ENCODE peak calls at places on chromosome 15, in ten cellular contexts. Q is naive thymus-derived CD4-positive, alpha-beta T cell; D is fibroblast of pulmonary artery; S is H54; A is HS-5; Y is NCI-H1105; Z is RPMI8226; R is NCI-H748 treated with DMSO at 0.1 percent for 48 hours; K is Peyer's patch; G is NCI-H460. B is an unnamed sample.

GRCh38 chr15:48062476-48062875 is 58.3 kb upstream of the SLC24A5 start:
- DNase-seq in Q (no peak), D (peak), S (no peak), A (no peak), Y (peak), Z (peak), R (peak), K (no peak), G (no peak), B (no peak)

GRCh38 chr15:85771276-85771675 is 23.4 kb downstream of the KLHL25 start:
- DNase-seq in Q (no peak), D (no peak), S (no peak), A (no peak), Y (no peak), Z (no peak), R (no peak), K (no peak), G (no peak), B (no peak)

GRCh38 chr15:70099966-70100494 is 2.3 kb upstream of the TLE3 start:
- DNase-seq in Q (no peak), D (peak), S (no peak), A (no peak), Y (peak), Z (peak), R (no peak), K (no peak), G (peak), B (no peak)

GRCh38 chr15:85312486-85312885 is 67.9 kb upstream of the AKAP13 start:
- DNase-seq in Q (no peak), D (peak), S (no peak), A (no peak), Y (no peak), Z (no peak), R (no peak), K (no peak), G (no peak), B (no peak)

GRCh38 chr15:48360841-48361240 is 29.6 kb downstream of the DUT start:
- DNase-seq in Q (no peak), D (peak), S (no peak), A (no peak), Y (no peak), Z (no peak), R (no peak), K (no peak), G (no peak), B (no peak)

GRCh38 chr15:73927003-73927475 is 777 bp downstream of the LOXL1 start:
- DNase-seq in Q (no peak), D (no peak), S (no peak), A (no peak), Y (peak), Z (peak), R (peak), K (peak), G (no peak), B (peak)

GRCh38 chr15:64191971-64192830 is 29.4 kb upstream of the PPIB start:
- DNase-seq in Q (no peak), D (no peak), S (no peak), A (no peak), Y (no peak), Z (no peak), R (no peak), K (no peak), G (no peak), B (no peak)

GRCh38 chr15:64845826-64846225 is 4.1 kb downstream of the PLEKHO2 start:
- DNase-seq in Q (no peak), D (no peak), S (no peak), A (no peak), Y (no peak), Z (no peak), R (no peak), K (no peak), G (no peak), B (no peak)

GRCh38 chr15:77019476-77020331 is 24.8 kb downstream of the PSTPIP1 start:
- DNase-seq in Q (no peak), D (peak), S (no peak), A (no peak), Y (no peak), Z (no peak), R (no peak), K (no peak), G (no peak), B (no peak)

GRCh38 chr15:61032600-61033286 is 196.4 kb downstream of the RORA start:
- DNase-seq in Q (no peak), D (no peak), S (no peak), A (no peak), Y (peak), Z (no peak), R (no peak), K (no peak), G (no peak), B (no peak)

GRCh38 chr15:22259881-22260421 is 179.6 kb downstream of the OR4M2 start:
- DNase-seq in Q (peak), D (no peak), S (no peak), A (no peak), Y (no peak), Z (no peak), R (no peak), K (no peak), G (no peak), B (no peak)

GRCh38 chr15:70378126-70379031 is 280.7 kb upstream of the TLE3 start:
- DNase-seq in Q (no peak), D (no peak), S (no peak), A (no peak), Y (no peak), Z (no peak), R (no peak), K (no peak), G (no peak), B (no peak)

GRCh38 chr15:56496635-56497034 is 31.7 kb upstream of the MNS1 start:
- DNase-seq in Q (peak), D (peak), S (peak), A (peak), Y (peak), Z (peak), R (peak), K (no peak), G (peak), B (no peak)

GRCh38 chr15:93488157-93488803 is 399.3 kb upstream of the RGMA start:
- DNase-seq in Q (no peak), D (no peak), S (no peak), A (no peak), Y (no peak), Z (no peak), R (no peak), K (no peak), G (no peak), B (no peak)

GRCh38 chr15:101523560-101523940 is 34.0 kb upstream of the PCSK6 start:
- DNase-seq in Q (no peak), D (no peak), S (no peak), A (no peak), Y (no peak), Z (no peak), R (no peak), K (no peak), G (no peak), B (no peak)

GRCh38 chr15:59276225-59277178 is 69.9 kb downstream of the LDHAL6B start:
- DNase-seq in Q (no peak), D (no peak), S (no peak), A (no peak), Y (no peak), Z (no peak), R (no peak), K (peak), G (no peak), B (no peak)

GRCh38 chr15:34354286-34354685 is 11.2 kb downstream of the NUTM1 start:
- DNase-seq in Q (no peak), D (no peak), S (no peak), A (no peak), Y (no peak), Z (no peak), R (no peak), K (no peak), G (no peak), B (no peak)

GRCh38 chr15:31096563-31096962 is 5.0 kb downstream of the TRPM1 start:
- DNase-seq in Q (no peak), D (no peak), S (no peak), A (no peak), Y (no peak), Z (no peak), R (no peak), K (no peak), G (no peak), B (no peak)

GRCh38 chr15:99486371-99487336 is 79.1 kb upstream of the MEF2A start:
- DNase-seq in Q (no peak), D (peak), S (no peak), A (no peak), Y (peak), Z (peak), R (peak), K (no peak), G (no peak), B (no peak)

GRCh38 chr15:67196672-67197363 is 57.6 kb downstream of the AAGAB start:
- DNase-seq in Q (no peak), D (peak), S (peak), A (peak), Y (no peak), Z (no peak), R (no peak), K (peak), G (no peak), B (no peak)

GRCh38 chr15:62912808-62913207 is 129.7 kb upstream of the TPM1 start:
- DNase-seq in Q (no peak), D (no peak), S (no peak), A (no peak), Y (no peak), Z (peak), R (no peak), K (no peak), G (no peak), B (no peak)

GRCh38 chr15:40891810-40892448 is 2.3 kb upstream of the VPS18 start:
- DNase-seq in Q (no peak), D (peak), S (no peak), A (no peak), Y (peak), Z (peak), R (peak), K (peak), G (peak), B (no peak)

GRCh38 chr15:59185725-59186124 is 20.9 kb upstream of the LDHAL6B start:
- DNase-seq in Q (no peak), D (no peak), S (no peak), A (no peak), Y (no peak), Z (peak), R (no peak), K (no peak), G (no peak), B (no peak)

GRCh38 chr15:82847703-82848102 is 38.3 kb downstream of the WHAMM start:
- DNase-seq in Q (no peak), D (no peak), S (no peak), A (no peak), Y (no peak), Z (no peak), R (no peak), K (no peak), G (no peak), B (no peak)

GRCh38 chr15:27993996-27994775 is 104.9 kb downstream of the OCA2 start:
- DNase-seq in Q (no peak), D (no peak), S (no peak), A (no peak), Y (peak), Z (peak), R (no peak), K (no peak), G (no peak), B (no peak)

GRCh38 chr15:33601461-33601860 is 290.7 kb downstream of the RYR3 start:
- DNase-seq in Q (no peak), D (no peak), S (no peak), A (no peak), Y (no peak), Z (no peak), R (no peak), K (no peak), G (no peak), B (no peak)

GRCh38 chr15:22262613-22263020 is 182.3 kb downstream of the OR4M2 start:
- DNase-seq in Q (no peak), D (no peak), S (no peak), A (no peak), Y (no peak), Z (no peak), R (no peak), K (no peak), G (peak), B (peak)

GRCh38 chr15:90315276-90315982 is 36.7 kb upstream of the ZNF774 start:
- DNase-seq in Q (no peak), D (peak), S (no peak), A (no peak), Y (no peak), Z (no peak), R (no peak), K (no peak), G (peak), B (no peak)

GRCh38 chr15:43900964-43901363 is 74.2 kb downstream of the WDR76 start:
- DNase-seq in Q (no peak), D (no peak), S (no peak), A (no peak), Y (no peak), Z (no peak), R (no peak), K (no peak), G (no peak), B (no peak)